ENCODE peak calls at places on chromosomes 13 and 19, in five cellular contexts. One of them, this sample, is unnamed.

GRCh38 chr13:27869436-27870090 is 50.2 kb upstream of the PDX1 start:
- DNase-seq in CD4-positive, CD25-positive, alpha-beta regulatory T cell: no peak
- DNase-seq in heart right ventricle: no peak
- DNase-seq in CD4-positive, alpha-beta memory T cell: no peak
- DNase-seq in ascending aorta: no peak
- DNase-seq in this sample: no peak

GRCh38 chr13:113466321-113466836 is 13.1 kb upstream of the ADPRHL1 start:
- DNase-seq in CD4-positive, CD25-positive, alpha-beta regulatory T cell: no peak
- DNase-seq in heart right ventricle: no peak
- DNase-seq in CD4-positive, alpha-beta memory T cell: no peak
- DNase-seq in ascending aorta: no peak
- DNase-seq in this sample: no peak

GRCh38 chr19:18879579-18880373 is 16.2 kb downstream of the CERS1 start:
- DNase-seq in CD4-positive, CD25-positive, alpha-beta regulatory T cell: peak; percentile 16
- DNase-seq in heart right ventricle: no peak
- DNase-seq in CD4-positive, alpha-beta memory T cell: no peak
- DNase-seq in ascending aorta: no peak
- DNase-seq in this sample: no peak

GRCh38 chr13:48542581-48543341 is 9.9 kb upstream of the RCBTB2 start:
- DNase-seq in CD4-positive, CD25-positive, alpha-beta regulatory T cell: no peak
- DNase-seq in heart right ventricle: peak; percentile 47
- DNase-seq in CD4-positive, alpha-beta memory T cell: no peak
- DNase-seq in ascending aorta: peak; percentile 71
- DNase-seq in this sample: no peak

GRCh38 chr13:82740442-82740841 is 1141.8 kb downstream of the SLITRK1 start:
- DNase-seq in CD4-positive, CD25-positive, alpha-beta regulatory T cell: no peak
- DNase-seq in heart right ventricle: no peak
- DNase-seq in CD4-positive, alpha-beta memory T cell: no peak
- DNase-seq in ascending aorta: no peak
- DNase-seq in this sample: no peak

GRCh38 chr19:39524495-39524894 is 8.2 kb downstream of the EID2B start:
- DNase-seq in CD4-positive, CD25-positive, alpha-beta regulatory T cell: no peak
- DNase-seq in heart right ventricle: no peak
- DNase-seq in CD4-positive, alpha-beta memory T cell: no peak
- DNase-seq in ascending aorta: no peak
- DNase-seq in this sample: no peak

GRCh38 chr13:36456577-36456976 is 24.3 kb downstream of the CCNA1 start:
- DNase-seq in CD4-positive, CD25-positive, alpha-beta regulatory T cell: no peak
- DNase-seq in heart right ventricle: no peak
- DNase-seq in CD4-positive, alpha-beta memory T cell: no peak
- DNase-seq in ascending aorta: no peak
- DNase-seq in this sample: no peak

GRCh38 chr13:44305845-44306244 is 67.8 kb upstream of the SERP2 start:
- DNase-seq in CD4-positive, CD25-positive, alpha-beta regulatory T cell: no peak
- DNase-seq in heart right ventricle: no peak
- DNase-seq in CD4-positive, alpha-beta memory T cell: no peak
- DNase-seq in ascending aorta: peak; percentile 59
- DNase-seq in this sample: no peak

GRCh38 chr13:109672545-109672944 is 113.8 kb downstream of the IRS2 start:
- DNase-seq in CD4-positive, CD25-positive, alpha-beta regulatory T cell: no peak
- DNase-seq in heart right ventricle: no peak
- DNase-seq in CD4-positive, alpha-beta memory T cell: no peak
- DNase-seq in ascending aorta: no peak
- DNase-seq in this sample: no peak

GRCh38 chr13:41455725-41456419 is 1.5 kb upstream of the RGCC start:
- DNase-seq in CD4-positive, CD25-positive, alpha-beta regulatory T cell: no peak
- DNase-seq in heart right ventricle: no peak
- DNase-seq in CD4-positive, alpha-beta memory T cell: peak; percentile 8
- DNase-seq in ascending aorta: no peak
- DNase-seq in this sample: no peak

GRCh38 chr13:29594310-29594709 is 1.2 kb downstream of the SLC7A1 start:
- DNase-seq in CD4-positive, CD25-positive, alpha-beta regulatory T cell: peak; percentile 5
- DNase-seq in heart right ventricle: no peak
- DNase-seq in CD4-positive, alpha-beta memory T cell: peak; percentile 40
- DNase-seq in ascending aorta: peak; percentile 77
- DNase-seq in this sample: no peak

GRCh38 chr13:37429976-37430375 is 168.6 kb downstream of the POSTN start:
- DNase-seq in CD4-positive, CD25-positive, alpha-beta regulatory T cell: no peak
- DNase-seq in heart right ventricle: no peak
- DNase-seq in CD4-positive, alpha-beta memory T cell: no peak
- DNase-seq in ascending aorta: no peak
- DNase-seq in this sample: no peak

GRCh38 chr13:79987761-79988160 is 353.2 kb downstream of the SPRY2 start:
- DNase-seq in CD4-positive, CD25-positive, alpha-beta regulatory T cell: no peak
- DNase-seq in heart right ventricle: no peak
- DNase-seq in CD4-positive, alpha-beta memory T cell: no peak
- DNase-seq in ascending aorta: no peak
- DNase-seq in this sample: no peak

GRCh38 chr13:79990048-79990447 is 350.9 kb downstream of the SPRY2 start:
- DNase-seq in CD4-positive, CD25-positive, alpha-beta regulatory T cell: no peak
- DNase-seq in heart right ventricle: no peak
- DNase-seq in CD4-positive, alpha-beta memory T cell: no peak
- DNase-seq in ascending aorta: no peak
- DNase-seq in this sample: no peak

GRCh38 chr13:79987323-79987722 is 353.6 kb downstream of the SPRY2 start:
- DNase-seq in CD4-positive, CD25-positive, alpha-beta regulatory T cell: no peak
- DNase-seq in heart right ventricle: no peak
- DNase-seq in CD4-positive, alpha-beta memory T cell: no peak
- DNase-seq in ascending aorta: no peak
- DNase-seq in this sample: no peak

GRCh38 chr13:79989251-79989661 is 351.7 kb downstream of the SPRY2 start:
- DNase-seq in CD4-positive, CD25-positive, alpha-beta regulatory T cell: no peak
- DNase-seq in heart right ventricle: no peak
- DNase-seq in CD4-positive, alpha-beta memory T cell: no peak
- DNase-seq in ascending aorta: no peak
- DNase-seq in this sample: no peak

GRCh38 chr13:79988573-79988972 is 352.4 kb downstream of the SPRY2 start:
- DNase-seq in CD4-positive, CD25-positive, alpha-beta regulatory T cell: no peak
- DNase-seq in heart right ventricle: no peak
- DNase-seq in CD4-positive, alpha-beta memory T cell: no peak
- DNase-seq in ascending aorta: no peak
- DNase-seq in this sample: no peak
- H3K9me3 ChIP-seq in CD4-positive, CD25-positive, alpha-beta regulatory T cell: no peaks in the 10 kb centered on the region
- H3K9me3 ChIP-seq in heart right ventricle: no peaks in the 10 kb centered on the region
- H3K9me3 ChIP-seq in CD4-positive, alpha-beta memory T cell: no peaks in the 10 kb centered on the region
- H3K9me3 ChIP-seq in ascending aorta: no peaks in the 10 kb centered on the region
- H3K9me3 ChIP-seq in this sample: no peaks in the 10 kb centered on the region

DNA sequence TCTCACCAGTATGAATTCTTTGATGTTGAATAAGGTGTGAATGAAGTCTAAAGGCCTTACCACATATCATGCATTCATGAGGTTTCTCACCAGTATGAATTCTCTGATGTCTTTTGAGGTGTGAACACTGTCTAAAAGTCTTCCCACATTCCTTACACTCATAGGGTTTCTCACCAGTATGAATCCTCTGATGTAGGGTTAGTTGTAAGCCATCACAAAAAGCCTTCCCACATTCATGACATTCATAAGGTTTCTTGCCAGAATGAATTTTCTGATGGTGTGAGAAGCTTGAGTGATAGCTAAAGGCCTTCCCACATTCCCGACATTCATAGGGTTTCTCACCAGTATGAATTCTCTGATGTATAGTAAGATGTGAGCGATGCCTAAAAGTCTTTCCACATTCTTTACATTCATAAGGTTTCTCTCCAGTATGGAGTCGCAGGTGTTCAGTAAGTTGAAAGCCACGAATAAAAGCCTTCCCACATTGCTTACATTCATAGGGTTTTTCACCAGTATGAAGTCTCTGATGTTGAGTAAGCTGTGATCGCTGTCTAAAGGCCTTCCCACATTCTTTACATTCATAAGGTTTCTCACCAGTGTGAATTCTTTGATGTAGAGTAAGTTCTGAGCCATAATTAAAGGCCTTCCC is 27.7 kb downstream of the ZNF461 start:
- DNase-seq in CD4-positive, CD25-positive, alpha-beta regulatory T cell: no peak
- DNase-seq in heart right ventricle: no peak
- DNase-seq in CD4-positive, alpha-beta memory T cell: no peak
- DNase-seq in ascending aorta: no peak
- DNase-seq in this sample: no peak
- H3K9me3 ChIP-seq in CD4-positive, CD25-positive, alpha-beta regulatory T cell: peaks cover 79% of the 10 kb centered on the region
- H3K9me3 ChIP-seq in heart right ventricle: peaks cover 97% of the 10 kb centered on the region
- H3K9me3 ChIP-seq in CD4-positive, alpha-beta memory T cell: peaks cover 13% of the 10 kb centered on the region
- H3K9me3 ChIP-seq in ascending aorta: peaks cover 98% of the 10 kb centered on the region
- H3K9me3 ChIP-seq in this sample: peaks cover 49% of the 10 kb centered on the region

DNA sequence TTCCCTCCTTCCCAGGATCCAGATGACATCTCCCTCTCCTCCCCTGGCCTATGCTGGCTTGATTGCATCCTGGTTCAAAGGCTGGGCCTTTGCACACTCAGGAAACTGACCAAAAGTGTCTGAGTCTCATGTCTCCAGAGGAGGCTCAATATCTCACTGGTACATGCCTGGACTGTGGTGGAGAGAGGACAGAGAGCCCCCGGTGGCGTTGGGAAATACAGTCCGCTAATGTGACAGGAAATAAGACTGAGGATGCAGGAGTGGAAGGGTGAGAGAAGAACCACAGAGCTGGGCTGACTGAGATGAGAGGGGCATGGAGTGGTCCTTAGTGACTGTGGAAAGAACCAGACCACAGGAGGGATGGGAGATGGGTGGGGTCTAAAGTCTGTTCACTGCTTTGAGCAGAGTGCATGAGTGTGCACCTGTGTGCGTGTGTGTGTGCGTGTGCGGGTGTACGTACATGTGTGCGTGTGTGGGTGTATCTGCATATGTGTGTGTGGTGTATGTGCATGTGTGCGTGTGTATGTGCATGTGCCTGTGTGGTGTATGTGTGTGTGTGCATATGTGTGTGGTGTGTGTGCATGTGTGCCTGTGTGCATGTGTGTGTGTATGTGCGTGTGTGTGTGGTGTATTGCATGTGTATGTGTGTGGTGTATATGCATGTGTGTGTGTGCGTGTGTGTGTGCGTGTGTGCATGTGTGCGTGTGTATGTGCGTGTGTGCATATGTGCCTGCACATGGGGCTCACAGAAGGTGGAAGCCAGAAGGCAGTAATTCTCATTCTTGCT is 1.9 kb downstream of the SIGLEC5 start:
- DNase-seq in CD4-positive, CD25-positive, alpha-beta regulatory T cell: no peak
- DNase-seq in heart right ventricle: no peak
- DNase-seq in CD4-positive, alpha-beta memory T cell: no peak
- DNase-seq in ascending aorta: no peak
- DNase-seq in this sample: no peak
- H3K9me3 ChIP-seq in CD4-positive, CD25-positive, alpha-beta regulatory T cell: no peaks in the 10 kb centered on the region
- H3K9me3 ChIP-seq in heart right ventricle: no peaks in the 10 kb centered on the region
- H3K9me3 ChIP-seq in CD4-positive, alpha-beta memory T cell: no peaks in the 10 kb centered on the region
- H3K9me3 ChIP-seq in ascending aorta: no peaks in the 10 kb centered on the region
- H3K9me3 ChIP-seq in this sample: no peaks in the 10 kb centered on the region

GRCh38 chr19:28546148-28546685 is 666.7 kb downstream of the UQCRFS1 start:
- DNase-seq in CD4-positive, CD25-positive, alpha-beta regulatory T cell: no peak
- DNase-seq in heart right ventricle: no peak
- DNase-seq in CD4-positive, alpha-beta memory T cell: no peak
- DNase-seq in ascending aorta: no peak
- DNase-seq in this sample: no peak
- H3K9me3 ChIP-seq in CD4-positive, CD25-positive, alpha-beta regulatory T cell: no peaks in the 10 kb centered on the region
- H3K9me3 ChIP-seq in heart right ventricle: no peaks in the 10 kb centered on the region
- H3K9me3 ChIP-seq in CD4-positive, alpha-beta memory T cell: no peaks in the 10 kb centered on the region
- H3K9me3 ChIP-seq in ascending aorta: no peaks in the 10 kb centered on the region
- H3K9me3 ChIP-seq in this sample: no peaks in the 10 kb centered on the region

GRCh38 chr13:92994056-92994455 is 232.6 kb upstream of the GPC6 start:
- DNase-seq in CD4-positive, CD25-positive, alpha-beta regulatory T cell: no peak
- DNase-seq in heart right ventricle: no peak
- DNase-seq in CD4-positive, alpha-beta memory T cell: no peak
- DNase-seq in ascending aorta: no peak
- DNase-seq in this sample: no peak

GRCh38 chr13:92989301-92989700 is 237.3 kb upstream of the GPC6 start:
- DNase-seq in CD4-positive, CD25-positive, alpha-beta regulatory T cell: no peak
- DNase-seq in heart right ventricle: no peak
- DNase-seq in CD4-positive, alpha-beta memory T cell: no peak
- DNase-seq in ascending aorta: no peak
- DNase-seq in this sample: no peak

GRCh38 chr13:92991687-92992086 is 234.9 kb upstream of the GPC6 start:
- DNase-seq in CD4-positive, CD25-positive, alpha-beta regulatory T cell: no peak
- DNase-seq in heart right ventricle: no peak
- DNase-seq in CD4-positive, alpha-beta memory T cell: no peak
- DNase-seq in ascending aorta: no peak
- DNase-seq in this sample: no peak
- H3K9me3 ChIP-seq in CD4-positive, CD25-positive, alpha-beta regulatory T cell: no peaks in the 10 kb centered on the region
- H3K9me3 ChIP-seq in heart right ventricle: no peaks in the 10 kb centered on the region
- H3K9me3 ChIP-seq in CD4-positive, alpha-beta memory T cell: no peaks in the 10 kb centered on the region
- H3K9me3 ChIP-seq in ascending aorta: no peaks in the 10 kb centered on the region
- H3K9me3 ChIP-seq in this sample: no peaks in the 10 kb centered on the region

GRCh38 chr19:57068921-57069697 is 50.7 kb upstream of the USP29 start:
- DNase-seq in CD4-positive, CD25-positive, alpha-beta regulatory T cell: no peak
- DNase-seq in heart right ventricle: no peak
- DNase-seq in CD4-positive, alpha-beta memory T cell: no peak
- DNase-seq in ascending aorta: no peak
- DNase-seq in this sample: no peak
- H3K9me3 ChIP-seq in CD4-positive, CD25-positive, alpha-beta regulatory T cell: peaks cover 5% of the 10 kb centered on the region
- H3K9me3 ChIP-seq in heart right ventricle: no peaks in the 10 kb centered on the region
- H3K9me3 ChIP-seq in CD4-positive, alpha-beta memory T cell: no peaks in the 10 kb centered on the region
- H3K9me3 ChIP-seq in ascending aorta: no peaks in the 10 kb centered on the region
- H3K9me3 ChIP-seq in this sample: no peaks in the 10 kb centered on the region

GRCh38 chr19:33630880-33631627 is 9.3 kb downstream of the CHST8 start:
- DNase-seq in CD4-positive, CD25-positive, alpha-beta regulatory T cell: no peak
- DNase-seq in heart right ventricle: no peak
- DNase-seq in CD4-positive, alpha-beta memory T cell: no peak
- DNase-seq in ascending aorta: no peak
- DNase-seq in this sample: no peak
- H3K9me3 ChIP-seq in CD4-positive, CD25-positive, alpha-beta regulatory T cell: no peaks in the 10 kb centered on the region
- H3K9me3 ChIP-seq in heart right ventricle: no peaks in the 10 kb centered on the region
- H3K9me3 ChIP-seq in CD4-positive, alpha-beta memory T cell: no peaks in the 10 kb centered on the region
- H3K9me3 ChIP-seq in ascending aorta: no peaks in the 10 kb centered on the region
- H3K9me3 ChIP-seq in this sample: no peaks in the 10 kb centered on the region